ENCODE peak calls at places on chromosome 12, in six cellular contexts. N is activated CD8-positive, alpha-beta memory T cell treated with anti-CD3 and anti-CD28 coated beads for 4 hours; Z is HCEC 1CT; J is AG20443; C is T47D; U is islet precursor cell. A is an unnamed sample.

GRCh38 chr12:124278389-124279101 is 16.3 kb upstream of the RFLNA start:
- DNase-seq in N (no peak), Z (no peak), J (no peak), C (peak), U (peak), A (no peak)

GRCh38 chr12:102114212-102114611 is 5.7 kb downstream of the NUP37 start:
- DNase-seq in N (no peak), Z (no peak), J (no peak), C (peak), U (no peak), A (no peak)

GRCh38 chr12:113194971-113195391 is 9.5 kb downstream of the RITA1 start:
- DNase-seq in N (no peak), Z (peak), J (peak), C (no peak), U (peak), A (peak)

GRCh38 chr12:85568395-85569103 is 267.7 kb downstream of the RASSF9 start:
- DNase-seq in N (no peak), Z (no peak), J (no peak), C (peak), U (peak), A (no peak)

GRCh38 chr12:123061806-123062205 is 81.3 kb downstream of the ARL6IP4 start:
- DNase-seq in N (no peak), Z (no peak), J (no peak), C (no peak), U (no peak), A (no peak)

GRCh38 chr12:123260081-123260480 is 11.6 kb downstream of the CDK2AP1 start:
- DNase-seq in N (no peak), Z (no peak), J (no peak), C (peak), U (no peak), A (no peak)

GRCh38 chr12:62361048-62361447 is 100.8 kb downstream of the USP15 start:
- DNase-seq in N (no peak), Z (no peak), J (no peak), C (no peak), U (no peak), A (no peak)

GRCh38 chr12:21509768-21510167 is 8.2 kb downstream of the GOLT1B start:
- DNase-seq in N (no peak), Z (no peak), J (no peak), C (no peak), U (no peak), A (no peak)

GRCh38 chr12:10304161-10304574 is 3.5 kb upstream of the KLRD1 start:
- DNase-seq in N (no peak), Z (peak), J (peak), C (no peak), U (no peak), A (peak)

GRCh38 chr12:67630373-67631088 is 18.0 kb upstream of the DYRK2 start:
- DNase-seq in N (peak), Z (no peak), J (no peak), C (no peak), U (peak), A (no peak)

GRCh38 chr12:3988519-3989217 is 115.5 kb upstream of the PARP11 start:
- DNase-seq in N (no peak), Z (no peak), J (no peak), C (no peak), U (peak), A (no peak)

GRCh38 chr12:129127771-129128170 is 274.5 kb downstream of the GLT1D1 start:
- DNase-seq in N (no peak), Z (no peak), J (no peak), C (no peak), U (no peak), A (no peak)

GRCh38 chr12:40225984-40226602 is 1.3 kb downstream of the LRRK2 start:
- DNase-seq in N (no peak), Z (no peak), J (no peak), C (no peak), U (no peak), A (no peak)

GRCh38 chr12:232731-233614 is 19.0 kb upstream of the SLC6A12 start:
- DNase-seq in N (no peak), Z (no peak), J (no peak), C (no peak), U (peak), A (no peak)

GRCh38 chr12:122867701-122868461 is 28.0 kb downstream of the VPS37B start:
- DNase-seq in N (no peak), Z (no peak), J (no peak), C (peak), U (peak), A (no peak)

GRCh38 chr12:24905431-24905830 is 43.5 kb downstream of the BCAT1 start:
- DNase-seq in N (no peak), Z (peak), J (no peak), C (no peak), U (no peak), A (no peak)

A was measured in GM03348.